ENCODE peak calls at places on chromosome 15, in five cellular contexts. B is stimulated activated CD8-positive, alpha-beta memory T cell treated with anti-CD3 and anti-CD28 coated beads, Interleukin-4, amount 100 ng/mL, for 4 hours; Z is osteocyte; P is caudate nucleus; V is fibroblast of lung. O is an unnamed sample.

GRCh38 chr15:92661069-92661468 is 5.5 kb upstream of the FAM174B start:
- DNase-seq in B (no peak), Z (no peak), P (no peak), V (no peak), O (no peak)

GRCh38 chr15:41980654-41981323 is 8.4 kb upstream of the EHD4 start:
- DNase-seq in B (no peak), Z (no peak), P (no peak), V (no peak), O (peak)

GRCh38 chr15:93288718-93289117 is 199.7 kb upstream of the RGMA start:
- DNase-seq in B (no peak), Z (no peak), P (no peak), V (no peak), O (no peak)

GRCh38 chr15:88882745-88883144 is 12.6 kb downstream of the HAPLN3 start:
- DNase-seq in B (no peak), Z (no peak), P (no peak), V (peak), O (no peak)

GRCh38 chr15:72474466-72474911 is 359 bp downstream of the ARIH1 start:
- DNase-seq in B (no peak), Z (no peak), P (no peak), V (no peak), O (no peak)

GRCh38 chr15:52733078-52733477 is 53.9 kb upstream of the ATOSA start:
- DNase-seq in B (no peak), Z (no peak), P (no peak), V (no peak), O (no peak)

GRCh38 chr15:77417642-77418041 is 2.3 kb downstream of the PEAK1 start:
- DNase-seq in B (no peak), Z (no peak), P (no peak), V (peak), O (no peak)

GRCh38 chr15:35690698-35691116 is 144.7 kb upstream of the DPH6 start:
- DNase-seq in B (no peak), Z (no peak), P (no peak), V (peak), O (peak)

GRCh38 chr15:83061680-83062079 is 5.4 kb downstream of the BTBD1 start:
- DNase-seq in B (no peak), Z (no peak), P (no peak), V (peak), O (no peak)

GRCh38 chr15:85941186-85941855 is 138.3 kb upstream of the AGBL1 start:
- DNase-seq in B (no peak), Z (no peak), P (no peak), V (peak), O (no peak)

GRCh38 chr15:90286678-90287077 is 21.2 kb downstream of the NGRN start:
- DNase-seq in B (peak), Z (no peak), P (no peak), V (peak), O (no peak)

GRCh38 chr15:96333194-96334016 is 2.9 kb downstream of the NR2F2 start:
- DNase-seq in B (no peak), Z (no peak), P (no peak), V (peak), O (peak)

GRCh38 chr15:52506549-52506948 is 22.1 kb downstream of the MYO5A start:
- DNase-seq in B (no peak), Z (no peak), P (no peak), V (no peak), O (no peak)

GRCh38 chr15:85687329-85687728 is 107.4 kb downstream of the KLHL25 start:
- DNase-seq in B (no peak), Z (no peak), P (no peak), V (no peak), O (no peak)

GRCh38 chr15:57861805-57862586 is 155.5 kb downstream of the POLR2M start:
- DNase-seq in B (no peak), Z (no peak), P (no peak), V (peak), O (no peak)

O was measured in right cardiac atrium.